ENCODE peak calls at places on chromosomes 1 and 21, in seven cellular contexts. W, D, T, G, E, X and Y are unnamed samples.

GRCh38 chr21:43639470-43640178 is 19.7 kb downstream of the HSF2BP start:
- DNase-seq in T (no peak), W (no peak), G (no peak), D (no peak), E (no peak), X (no peak), Y (no peak)

GRCh38 chr1:64392109-64392508 is 77.8 kb upstream of the CACHD1 start:
- DNase-seq in T (no peak), G (no peak), D (no peak), X (no peak), W (no peak), E (peak), Y (no peak)

GRCh38 chr1:9128520-9129371 is at the start of gene GPR157:
- DNase-seq in T (peak), G (peak), D (peak), X (peak), E (peak), W (peak), Y (peak)

GRCh38 chr21:42165901-42166300 is 53.0 kb upstream of the ABCG1 start:
- DNase-seq in X (no peak), G (no peak), W (no peak), T (no peak), D (no peak), E (no peak), Y (no peak)

GRCh38 chr1:34884961-34885360 is 25.4 kb upstream of the SMIM12 start:
- DNase-seq in D (no peak), T (no peak), E (peak), W (peak), G (no peak), X (no peak), Y (no peak)

GRCh38 chr21:23853796-23854379 is 1753.4 kb downstream of the MRPL39 start:
- DNase-seq in X (peak), T (no peak), G (peak), W (peak), E (peak), D (peak), Y (peak)

GRCh38 chr1:160058087-160058486 is 11.9 kb downstream of the KCNJ10 start:
- DNase-seq in E (peak), T (no peak), W (no peak), X (no peak), G (no peak), D (no peak), Y (peak)

GRCh38 chr1:63913533-63913932 is 139.7 kb downstream of the ROR1 start:
- DNase-seq in T (no peak), X (no peak), E (no peak), W (no peak), G (no peak), D (no peak), Y (no peak)

GRCh38 chr1:39955547-39956539 is 898 bp downstream of the MFSD2A start:
- DNase-seq in T (no peak), D (peak), G (peak), E (peak), X (peak), W (peak), Y (peak)